ENCODE peak calls at places on chromosomes 16 and 17, in four cellular contexts. X is DND-41, T is pancreas, S is upper lobe of left lung. K is an unnamed sample.

GRCh38 chr17:44779211-44780025 is 20.6 kb downstream of the ADAM11 start:
- ATAC-seq in X (peak), S (peak), T (peak), K (peak)

GRCh38 chr17:82787081-82787848 is 35.4 kb downstream of the TBCD start:
- ATAC-seq in S (peak), X (no peak), T (no peak), K (peak)

GRCh38 chr17:5635949-5636348 is 51.6 kb upstream of the NLRP1 start:
- ATAC-seq in X (no peak), T (no peak), S (no peak), K (no peak)

GRCh38 chr17:73464447-73464846 is 152.6 kb upstream of the CDC42EP4 start:
- ATAC-seq in T (no peak), S (no peak), X (no peak), K (no peak)

GRCh38 chr17:9004132-9004960 is 17.0 kb upstream of the NTN1 start:
- ATAC-seq in X (no peak), S (no peak), T (no peak), K (no peak)

GRCh38 chr17:79728908-79729471 is 1.8 kb upstream of the ENPP7 start:
- ATAC-seq in T (peak), S (no peak), X (peak), K (peak)

GRCh38 chr16:52540910-52541309 is 6.0 kb downstream of the TOX3 start:
- ATAC-seq in X (no peak), S (no peak), T (no peak), K (no peak)

GRCh38 chr17:14150604-14151003 is 81.3 kb downstream of the COX10 start:
- ATAC-seq in X (no peak), T (no peak), S (no peak), K (no peak)

GRCh38 chr17:44547625-44548297 is 9.5 kb upstream of the FZD2 start:
- ATAC-seq in S (peak), T (no peak), X (no peak), K (no peak)

GRCh38 chr16:86541560-86541959 is 13.5 kb downstream of the MTHFSD start:
- ATAC-seq in T (no peak), S (no peak), X (no peak), K (no peak)

GRCh38 chr16:67451704-67452435 is 20.9 kb downstream of the HSD11B2 start:
- ATAC-seq in X (no peak), T (peak), S (no peak), K (no peak)

GRCh38 chr16:22386976-22387375 is 12.6 kb upstream of the CDR2 start:
- ATAC-seq in T (peak), S (peak), X (no peak), K (peak)

GRCh38 chr17:73639926-73640325 is 4.3 kb downstream of the SDK2 start:
- ATAC-seq in X (no peak), T (no peak), S (no peak), K (no peak)

GRCh38 chr17:17568772-17569195 is 22.7 kb downstream of the PEMT start:
- ATAC-seq in X (peak), S (peak), T (peak), K (no peak)

GRCh38 chr16:4253394-4254150 is 11.7 kb upstream of the SRL start:
- ATAC-seq in X (peak), T (peak), S (peak), K (peak)

GRCh38 chr16:88893127-88893968 is 26.9 kb upstream of the PABPN1L start:
- ATAC-seq in T (no peak), S (no peak), X (no peak), K (no peak)

GRCh38 chr17:9166678-9167077 is 145.4 kb downstream of the NTN1 start:
- ATAC-seq in X (no peak), T (no peak), S (no peak), K (no peak)

GRCh38 chr17:60151355-60151754 is 1.6 kb downstream of the CA4 start:
- ATAC-seq in X (peak), T (no peak), S (no peak), K (no peak)

GRCh38 chr17:80559688-80560290 is 15.2 kb downstream of the RPTOR start:
- ATAC-seq in X (no peak), T (no peak), S (no peak), K (no peak)

GRCh38 chr17:27485125-27485524 is 28.9 kb downstream of the KSR1 start:
- ATAC-seq in S (no peak), X (no peak), T (no peak), K (peak)

GRCh38 chr16:31780342-31780741 is 93.3 kb upstream of the ZNF267 start:
- ATAC-seq in X (no peak), T (no peak), S (no peak), K (no peak)

GRCh38 chr17:28585891-28586290 is 9.2 kb upstream of the ALDOC start:
- ATAC-seq in S (no peak), T (no peak), X (no peak), K (no peak)
- H3K4me3 ChIP-seq in S (no peak), T (no peak), X (no peak), K (no peak)

GRCh38 chr17:75477493-75477862 is 21.0 kb downstream of the TMEM94 start:
- ATAC-seq in T (no peak), X (no peak), S (no peak), K (no peak)

GRCh38 chr17:75476752-75477492 is 20.5 kb downstream of the TMEM94 start:
- ATAC-seq in T (no peak), X (no peak), S (peak), K (no peak)

GRCh38 chr17:75475851-75476250 is 19.4 kb downstream of the TMEM94 start:
- ATAC-seq in X (no peak), T (no peak), S (no peak), K (no peak)

GRCh38 chr17:75475144-75475835 is 18.9 kb downstream of the TMEM94 start:
- ATAC-seq in T (no peak), X (no peak), S (no peak), K (no peak)

GRCh38 chr17:75476274-75476673 is 19.8 kb downstream of the TMEM94 start:
- ATAC-seq in X (no peak), S (peak), T (no peak), K (peak)
- H3K4me3 ChIP-seq in X (no peak), S (no peak), T (no peak), K (peak)

DNA sequence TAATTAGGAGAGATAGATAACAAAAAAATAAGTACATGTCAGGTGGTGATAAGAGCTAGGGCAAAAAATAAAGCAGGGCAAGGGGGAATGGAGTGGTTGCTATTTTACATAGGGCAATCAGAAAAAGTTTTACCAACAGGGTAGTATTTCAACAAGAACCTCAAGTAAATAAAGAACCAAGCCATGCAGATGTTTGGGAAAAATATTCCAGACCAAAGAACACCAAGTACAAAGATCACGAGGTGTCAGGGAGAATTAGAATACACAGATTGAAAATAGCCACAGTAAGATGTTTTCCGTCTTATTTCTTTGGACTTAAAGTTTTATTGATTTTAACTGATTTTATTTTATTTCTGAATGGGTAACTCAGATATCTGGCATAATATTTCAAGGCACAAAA is 11.1 kb downstream of the SYNRG start:
- ATAC-seq in T (no peak), S (no peak), X (no peak), K (no peak)
- H3K4me3 ChIP-seq in T (no peak), S (no peak), X (no peak), K (no peak)

GRCh38 chr17:2396568-2397246 is 4.2 kb downstream of the MNT start:
- ATAC-seq in X (no peak), S (peak), T (no peak), K (peak)

GRCh38 chr17:2396192-2396567 is 4.7 kb downstream of the MNT start:
- ATAC-seq in X (no peak), T (no peak), S (no peak), K (no peak)

GRCh38 chr17:2398655-2399571 is 1.9 kb downstream of the MNT start:
- ATAC-seq in X (peak), T (no peak), S (no peak), K (no peak)

GRCh38 chr17:2398188-2398587 is 2.7 kb downstream of the MNT start:
- ATAC-seq in T (no peak), X (no peak), S (no peak), K (no peak)

GRCh38 chr17:2397247-2398171 is 3.4 kb downstream of the MNT start:
- ATAC-seq in T (no peak), X (no peak), S (no peak), K (no peak)
- H3K4me3 ChIP-seq in T (no peak), X (no peak), S (no peak), K (no peak)

GRCh38 chr16:30698139-30698815 is 694 bp upstream of the SRCAP start:
- ATAC-seq in X (peak), S (peak), T (peak), K (peak)

GRCh38 chr16:30698816-30699614 is at the start of gene SRCAP:
- ATAC-seq in S (peak), T (peak), X (peak), K (peak)

GRCh38 chr16:30700491-30700890 is 1.5 kb downstream of the SRCAP start:
- ATAC-seq in S (no peak), T (no peak), X (no peak), K (no peak)

GRCh38 chr16:30700971-30701370 is 2.0 kb downstream of the SRCAP start:
- ATAC-seq in X (no peak), S (no peak), T (no peak), K (no peak)

GRCh38 chr16:30699615-30700099 is 686 bp downstream of the SRCAP start:
- ATAC-seq in T (no peak), X (no peak), S (no peak), K (no peak)
- H3K4me3 ChIP-seq in T (peak), X (peak), S (peak), K (peak)

K was measured in gastroesophageal sphincter.